ENCODE peak calls at places on chromosomes 12 and 14, in six cellular contexts. One of them, this sample, is unnamed.

GRCh38 chr12:51926718-51927117 is 19.4 kb downstream of the ACVRL1 start:
- DNase-seq in NB4: peak
- DNase-seq in CD8-positive, alpha-beta memory T cell: peak
- DNase-seq in H7: peak
- DNase-seq in CD4-positive, alpha-beta memory T cell: peak
- DNase-seq in breast epithelium: no peak
- DNase-seq in this sample: no peak

GRCh38 chr12:85821759-85822158 is 14.4 kb downstream of the RASSF9 start:
- DNase-seq in NB4: no peak
- DNase-seq in CD8-positive, alpha-beta memory T cell: no peak
- DNase-seq in H7: no peak
- DNase-seq in CD4-positive, alpha-beta memory T cell: no peak
- DNase-seq in breast epithelium: no peak
- DNase-seq in this sample: no peak

GRCh38 chr14:88384653-88385205 is 728 bp upstream of the SPATA7 start:
- DNase-seq in NB4: peak
- DNase-seq in CD8-positive, alpha-beta memory T cell: no peak
- DNase-seq in H7: no peak
- DNase-seq in CD4-positive, alpha-beta memory T cell: peak
- DNase-seq in breast epithelium: peak
- DNase-seq in this sample: no peak

GRCh38 chr12:115638753-115639666 is 638.5 kb downstream of the MED13L start:
- DNase-seq in NB4: no peak
- DNase-seq in CD8-positive, alpha-beta memory T cell: no peak
- DNase-seq in H7: no peak
- DNase-seq in CD4-positive, alpha-beta memory T cell: no peak
- DNase-seq in breast epithelium: no peak
- DNase-seq in this sample: no peak

GRCh38 chr12:3490848-3491382 is at the start of gene PRMT8:
- DNase-seq in NB4: no peak
- DNase-seq in CD8-positive, alpha-beta memory T cell: no peak
- DNase-seq in H7: peak
- DNase-seq in CD4-positive, alpha-beta memory T cell: no peak
- DNase-seq in breast epithelium: no peak
- DNase-seq in this sample: no peak

GRCh38 chr12:32390572-32391219 is 8.7 kb upstream of the FGD4 start:
- DNase-seq in NB4: no peak
- DNase-seq in CD8-positive, alpha-beta memory T cell: no peak
- DNase-seq in H7: no peak
- DNase-seq in CD4-positive, alpha-beta memory T cell: no peak
- DNase-seq in breast epithelium: no peak
- DNase-seq in this sample: no peak

GRCh38 chr12:130384234-130384633 is 46.5 kb downstream of the PIWIL1 start:
- DNase-seq in NB4: no peak
- DNase-seq in CD8-positive, alpha-beta memory T cell: no peak
- DNase-seq in H7: no peak
- DNase-seq in CD4-positive, alpha-beta memory T cell: no peak
- DNase-seq in breast epithelium: no peak
- DNase-seq in this sample: no peak

GRCh38 chr12:108722463-108722862 is 8.9 kb downstream of the CORO1C start:
- DNase-seq in NB4: no peak
- DNase-seq in CD8-positive, alpha-beta memory T cell: no peak
- DNase-seq in H7: no peak
- DNase-seq in CD4-positive, alpha-beta memory T cell: no peak
- DNase-seq in breast epithelium: no peak
- DNase-seq in this sample: no peak

GRCh38 chr12:112686373-112686772 is 105.2 kb upstream of the RPH3A start:
- DNase-seq in NB4: no peak
- DNase-seq in CD8-positive, alpha-beta memory T cell: no peak
- DNase-seq in H7: no peak
- DNase-seq in CD4-positive, alpha-beta memory T cell: no peak
- DNase-seq in breast epithelium: no peak
- DNase-seq in this sample: no peak

GRCh38 chr12:97017213-97017612 is 110.2 kb downstream of the NEDD1 start:
- DNase-seq in NB4: no peak
- DNase-seq in CD8-positive, alpha-beta memory T cell: no peak
- DNase-seq in H7: no peak
- DNase-seq in CD4-positive, alpha-beta memory T cell: no peak
- DNase-seq in breast epithelium: no peak
- DNase-seq in this sample: no peak

GRCh38 chr12:97024393-97024792 is 117.3 kb downstream of the NEDD1 start:
- DNase-seq in NB4: peak
- DNase-seq in CD8-positive, alpha-beta memory T cell: no peak
- DNase-seq in H7: no peak
- DNase-seq in CD4-positive, alpha-beta memory T cell: no peak
- DNase-seq in breast epithelium: no peak
- DNase-seq in this sample: no peak

GRCh38 chr12:97027482-97027881 is 120.4 kb downstream of the NEDD1 start:
- DNase-seq in NB4: no peak
- DNase-seq in CD8-positive, alpha-beta memory T cell: no peak
- DNase-seq in H7: no peak
- DNase-seq in CD4-positive, alpha-beta memory T cell: no peak
- DNase-seq in breast epithelium: no peak
- DNase-seq in this sample: no peak

GRCh38 chr12:97026901-97027300 is 119.8 kb downstream of the NEDD1 start:
- DNase-seq in NB4: no peak
- DNase-seq in CD8-positive, alpha-beta memory T cell: no peak
- DNase-seq in H7: no peak
- DNase-seq in CD4-positive, alpha-beta memory T cell: no peak
- DNase-seq in breast epithelium: no peak
- DNase-seq in this sample: no peak

GRCh38 chr12:97022831-97023230 is 115.8 kb downstream of the NEDD1 start:
- DNase-seq in NB4: no peak
- DNase-seq in CD8-positive, alpha-beta memory T cell: no peak
- DNase-seq in H7: no peak
- DNase-seq in CD4-positive, alpha-beta memory T cell: no peak
- DNase-seq in breast epithelium: no peak
- DNase-seq in this sample: no peak
- H3K4me3 ChIP-seq in NB4: no peak
- H3K4me3 ChIP-seq in CD8-positive, alpha-beta memory T cell: no peak
- H3K4me3 ChIP-seq in H7: no peak
- H3K4me3 ChIP-seq in CD4-positive, alpha-beta memory T cell: no peak
- H3K4me3 ChIP-seq in breast epithelium: no peak
- H3K4me3 ChIP-seq in this sample: no peak

GRCh38 chr12:93273834-93274705 is 103.7 kb upstream of the NUDT4 start:
- DNase-seq in NB4: no peak
- DNase-seq in CD8-positive, alpha-beta memory T cell: no peak
- DNase-seq in H7: no peak
- DNase-seq in CD4-positive, alpha-beta memory T cell: no peak
- DNase-seq in breast epithelium: no peak
- DNase-seq in this sample: no peak
- H3K4me3 ChIP-seq in NB4: no peak
- H3K4me3 ChIP-seq in CD8-positive, alpha-beta memory T cell: no peak
- H3K4me3 ChIP-seq in H7: no peak
- H3K4me3 ChIP-seq in CD4-positive, alpha-beta memory T cell: no peak
- H3K4me3 ChIP-seq in breast epithelium: no peak
- H3K4me3 ChIP-seq in this sample: no peak

DNA sequence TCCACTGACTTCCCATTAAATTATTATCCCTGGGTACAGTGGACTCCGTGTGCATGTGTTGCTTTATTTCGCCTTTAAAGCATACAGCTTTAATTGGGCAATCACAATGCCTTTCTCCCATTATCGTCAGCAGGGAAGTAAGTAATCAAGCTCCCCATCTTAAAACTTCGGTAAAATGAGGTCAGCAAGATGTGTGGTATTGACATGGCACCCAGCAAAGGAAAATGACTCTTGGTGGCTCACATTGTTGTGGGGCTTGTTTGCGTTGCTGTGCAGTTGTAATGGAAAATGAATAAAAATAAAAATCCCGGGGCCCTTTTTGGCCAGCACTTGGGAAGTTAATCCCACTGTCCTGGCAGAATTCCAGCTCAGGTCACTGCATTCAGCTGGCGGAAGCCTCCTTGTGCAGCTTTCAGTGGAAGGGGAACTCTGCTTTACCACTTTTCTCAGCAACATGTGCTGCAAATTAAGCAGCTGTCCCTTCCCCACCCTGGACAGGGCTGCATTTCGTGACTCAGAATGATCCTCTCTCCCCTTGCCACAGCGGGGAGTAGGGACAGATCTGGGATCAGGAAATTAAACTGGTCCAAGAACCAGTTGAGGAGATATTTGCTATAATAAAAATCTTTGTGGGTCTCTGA is 13.9 kb upstream of the ATP2A2 start:
- DNase-seq in NB4: no peak
- DNase-seq in CD8-positive, alpha-beta memory T cell: no peak
- DNase-seq in H7: no peak
- DNase-seq in CD4-positive, alpha-beta memory T cell: no peak
- DNase-seq in breast epithelium: no peak
- DNase-seq in this sample: peak
- H3K4me3 ChIP-seq in NB4: no peak
- H3K4me3 ChIP-seq in CD8-positive, alpha-beta memory T cell: no peak
- H3K4me3 ChIP-seq in H7: no peak
- H3K4me3 ChIP-seq in CD4-positive, alpha-beta memory T cell: no peak
- H3K4me3 ChIP-seq in breast epithelium: peak
- H3K4me3 ChIP-seq in this sample: no peak

GRCh38 chr14:68943107-68943506 is 36.0 kb downstream of the ACTN1 start:
- DNase-seq in NB4: no peak
- DNase-seq in CD8-positive, alpha-beta memory T cell: no peak
- DNase-seq in H7: no peak
- DNase-seq in CD4-positive, alpha-beta memory T cell: no peak
- DNase-seq in breast epithelium: no peak
- DNase-seq in this sample: no peak
- H3K4me3 ChIP-seq in NB4: no peak
- H3K4me3 ChIP-seq in CD8-positive, alpha-beta memory T cell: no peak
- H3K4me3 ChIP-seq in H7: no peak
- H3K4me3 ChIP-seq in CD4-positive, alpha-beta memory T cell: no peak
- H3K4me3 ChIP-seq in breast epithelium: no peak
- H3K4me3 ChIP-seq in this sample: no peak

GRCh38 chr12:132560831-132561783 is 49.3 kb downstream of the LRCOL1 start:
- DNase-seq in NB4: peak
- DNase-seq in CD8-positive, alpha-beta memory T cell: peak
- DNase-seq in H7: peak
- DNase-seq in CD4-positive, alpha-beta memory T cell: peak
- DNase-seq in breast epithelium: no peak
- DNase-seq in this sample: no peak
- H3K4me3 ChIP-seq in NB4: peak
- H3K4me3 ChIP-seq in CD8-positive, alpha-beta memory T cell: peak
- H3K4me3 ChIP-seq in H7: peak
- H3K4me3 ChIP-seq in CD4-positive, alpha-beta memory T cell: peak
- H3K4me3 ChIP-seq in breast epithelium: peak
- H3K4me3 ChIP-seq in this sample: peak

GRCh38 chr12:25284024-25284423 is 33.3 kb upstream of the KRAS start:
- DNase-seq in NB4: no peak
- DNase-seq in CD8-positive, alpha-beta memory T cell: no peak
- DNase-seq in H7: no peak
- DNase-seq in CD4-positive, alpha-beta memory T cell: no peak
- DNase-seq in breast epithelium: no peak
- DNase-seq in this sample: no peak

GRCh38 chr12:25276199-25276937 is 25.6 kb upstream of the KRAS start:
- DNase-seq in NB4: peak
- DNase-seq in CD8-positive, alpha-beta memory T cell: no peak
- DNase-seq in H7: no peak
- DNase-seq in CD4-positive, alpha-beta memory T cell: no peak
- DNase-seq in breast epithelium: no peak
- DNase-seq in this sample: peak

GRCh38 chr12:25278274-25278673 is 27.5 kb upstream of the KRAS start:
- DNase-seq in NB4: no peak
- DNase-seq in CD8-positive, alpha-beta memory T cell: no peak
- DNase-seq in H7: no peak
- DNase-seq in CD4-positive, alpha-beta memory T cell: no peak
- DNase-seq in breast epithelium: no peak
- DNase-seq in this sample: no peak

GRCh38 chr12:25283006-25283405 is 32.3 kb upstream of the KRAS start:
- DNase-seq in NB4: no peak
- DNase-seq in CD8-positive, alpha-beta memory T cell: no peak
- DNase-seq in H7: no peak
- DNase-seq in CD4-positive, alpha-beta memory T cell: no peak
- DNase-seq in breast epithelium: no peak
- DNase-seq in this sample: no peak

GRCh38 chr12:25280082-25280481 is 29.4 kb upstream of the KRAS start:
- DNase-seq in NB4: no peak
- DNase-seq in CD8-positive, alpha-beta memory T cell: no peak
- DNase-seq in H7: no peak
- DNase-seq in CD4-positive, alpha-beta memory T cell: peak
- DNase-seq in breast epithelium: no peak
- DNase-seq in this sample: no peak
- H3K4me3 ChIP-seq in NB4: no peak
- H3K4me3 ChIP-seq in CD8-positive, alpha-beta memory T cell: peak
- H3K4me3 ChIP-seq in H7: no peak
- H3K4me3 ChIP-seq in CD4-positive, alpha-beta memory T cell: no peak
- H3K4me3 ChIP-seq in breast epithelium: no peak
- H3K4me3 ChIP-seq in this sample: no peak